ENCODE peak calls at places on chromosomes 12 and 14, in ten cellular contexts. C, L, P, U, S, A, J, W, D and X are unnamed samples.

GRCh38 chr12:51883998-51884675 is 3.8 kb upstream of the ANKRD33 start:
- DNase-seq in C (no peak), L (no peak), P (no peak), U (no peak), S (no peak), A (no peak), J (no peak), W (no peak), D (no peak), X (no peak)

GRCh38 chr14:71591929-71592328 is 340.3 kb upstream of the RGS6 start:
- DNase-seq in C (peak; percentile 69), L (no peak), P (no peak), U (no peak), S (peak; percentile 81), A (no peak), J (no peak), W (no peak), D (no peak), X (no peak)

GRCh38 chr12:74021937-74022336 is 515.7 kb upstream of the ATXN7L3B start:
- DNase-seq in C (peak; percentile 71), L (peak; percentile 20), P (no peak), U (no peak), S (peak; percentile 61), A (peak; percentile 13), J (peak; percentile 45), W (peak; percentile 36), D (peak; percentile 82), X (no peak)

GRCh38 chr12:20508362-20508761 is 140.0 kb downstream of the PDE3A start:
- DNase-seq in C (peak; percentile 78), L (no peak), P (no peak), U (no peak), S (no peak), A (no peak), J (no peak), W (no peak), D (no peak), X (no peak)

GRCh38 chr12:13194462-13195110 is 1.9 kb upstream of the EMP1 start:
- DNase-seq in C (no peak), L (no peak), P (peak; percentile 60), U (no peak), S (peak; percentile 47), A (no peak), J (peak; percentile 49), W (peak; percentile 52), D (no peak), X (no peak)

GRCh38 chr12:118520954-118521353 is 144.6 kb downstream of the SUDS3 start:
- DNase-seq in C (no peak), L (no peak), P (no peak), U (no peak), S (no peak), A (no peak), J (no peak), W (no peak), D (no peak), X (no peak)

GRCh38 chr14:72722201-72722785 is 171.6 kb downstream of the DPF3 start:
- DNase-seq in C (no peak), L (no peak), P (no peak), U (no peak), S (no peak), A (no peak), J (no peak), W (no peak), D (no peak), X (no peak)

GRCh38 chr12:106481246-106481645 is 101.6 kb upstream of the RFX4 start:
- DNase-seq in C (no peak), L (no peak), P (no peak), U (no peak), S (no peak), A (no peak), J (no peak), W (no peak), D (no peak), X (no peak)

GRCh38 chr14:101191882-101192660 is 288.5 kb upstream of the RTL1 start:
- DNase-seq in C (no peak), L (no peak), P (peak; percentile 24), U (no peak), S (no peak), A (no peak), J (no peak), W (no peak), D (no peak), X (peak; percentile 35)

GRCh38 chr12:65443038-65443437 is 164.6 kb downstream of the MSRB3 start:
- DNase-seq in C (peak; percentile 40), L (no peak), P (no peak), U (no peak), S (no peak), A (no peak), J (no peak), W (no peak), D (no peak), X (no peak)

GRCh38 chr14:69687963-69688649 is 76.7 kb downstream of the SUSD6 start:
- DNase-seq in C (no peak), L (no peak), P (no peak), U (no peak), S (no peak), A (no peak), J (no peak), W (peak; percentile 25), D (no peak), X (no peak)

GRCh38 chr12:115457798-115458197 is 773.8 kb upstream of the TBX3 start:
- DNase-seq in C (no peak), L (no peak), P (no peak), U (no peak), S (no peak), A (no peak), J (no peak), W (no peak), D (no peak), X (no peak)

GRCh38 chr12:115451785-115452736 is 768.1 kb upstream of the TBX3 start:
- DNase-seq in C (peak; percentile 67), L (peak; percentile 41), P (peak; percentile 64), U (no peak), S (no peak), A (peak; percentile 70), J (no peak), W (peak; percentile 88), D (no peak), X (no peak)

GRCh38 chr12:115452751-115453281 is 768.8 kb upstream of the TBX3 start:
- DNase-seq in C (no peak), L (no peak), P (no peak), U (no peak), S (no peak), A (no peak), J (no peak), W (peak; percentile 54), D (no peak), X (no peak)

GRCh38 chr12:115456946-115457689 is 773.1 kb upstream of the TBX3 start:
- DNase-seq in C (no peak), L (no peak), P (no peak), U (no peak), S (peak; percentile 12), A (no peak), J (no peak), W (no peak), D (no peak), X (no peak)

GRCh38 chr12:115455268-115455681 is 771.3 kb upstream of the TBX3 start:
- DNase-seq in C (no peak), L (no peak), P (peak; percentile 62), U (no peak), S (no peak), A (no peak), J (no peak), W (peak; percentile 78), D (no peak), X (no peak)
- H3K36me3 ChIP-seq in C (no peaks in the 10 kb centered on the region), L (no peaks in the 10 kb centered on the region), P (no peaks in the 10 kb centered on the region), U (no peaks in the 10 kb centered on the region), S (no peaks in the 10 kb centered on the region), A (no peaks in the 10 kb centered on the region), J (no peaks in the 10 kb centered on the region), W (no peaks in the 10 kb centered on the region), D (no peaks in the 10 kb centered on the region), X (no peaks in the 10 kb centered on the region)

GRCh38 chr12:121246893-121247557 is 37.1 kb downstream of the P2RX4 start:
- DNase-seq in C (no peak), L (no peak), P (no peak), U (no peak), S (no peak), A (no peak), J (no peak), W (no peak), D (peak; percentile 20), X (no peak)
- H3K36me3 ChIP-seq in C (peaks cover 79% of the 10 kb centered on the region), L (no peaks in the 10 kb centered on the region), P (peaks cover 74% of the 10 kb centered on the region), U (peaks cover 27% of the 10 kb centered on the region), S (peaks cover 25% of the 10 kb centered on the region), A (peaks cover 70% of the 10 kb centered on the region), J (no peaks in the 10 kb centered on the region), W (no peaks in the 10 kb centered on the region), D (peaks cover 98% of the 10 kb centered on the region), X (peaks cover 43% of the 10 kb centered on the region)

GRCh38 chr14:34906287-34906686 is 31.1 kb upstream of the BAZ1A start:
- DNase-seq in C (no peak), L (no peak), P (no peak), U (no peak), S (no peak), A (no peak), J (no peak), W (no peak), D (no peak), X (no peak)

GRCh38 chr14:34913619-34914018 is 38.5 kb upstream of the BAZ1A start:
- DNase-seq in C (no peak), L (no peak), P (no peak), U (no peak), S (no peak), A (no peak), J (no peak), W (no peak), D (no peak), X (no peak)

GRCh38 chr14:34912966-34913365 is 37.8 kb upstream of the BAZ1A start:
- DNase-seq in C (no peak), L (no peak), P (no peak), U (no peak), S (no peak), A (no peak), J (no peak), W (no peak), D (no peak), X (no peak)

GRCh38 chr14:34911209-34912150 is 36.3 kb upstream of the BAZ1A start:
- DNase-seq in C (peak; percentile 40), L (no peak), P (no peak), U (no peak), S (no peak), A (no peak), J (no peak), W (no peak), D (no peak), X (no peak)

DNA sequence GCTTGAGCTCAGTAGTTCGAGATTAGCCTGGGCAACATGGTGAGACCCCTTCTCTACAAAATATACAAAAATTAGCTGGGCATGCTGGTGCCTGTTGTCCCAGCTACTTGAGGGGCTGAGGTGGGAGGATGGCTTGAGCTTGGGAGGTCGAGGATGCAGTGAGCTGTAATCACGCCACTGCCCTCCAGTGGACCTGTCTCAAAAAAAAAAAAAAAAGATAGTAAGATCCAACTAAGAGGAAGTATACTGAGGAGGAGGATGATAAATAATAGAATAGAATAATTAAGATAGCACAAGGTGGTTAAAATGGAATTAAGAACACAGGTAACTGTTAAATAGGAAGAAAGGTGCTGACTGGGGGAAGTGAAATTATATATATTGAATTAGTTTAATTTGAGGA is 37.0 kb upstream of the BAZ1A start:
- DNase-seq in C (no peak), L (no peak), P (no peak), U (no peak), S (no peak), A (no peak), J (no peak), W (no peak), D (no peak), X (no peak)
- H3K36me3 ChIP-seq in C (no peaks in the 10 kb centered on the region), L (no peaks in the 10 kb centered on the region), P (no peaks in the 10 kb centered on the region), U (no peaks in the 10 kb centered on the region), S (no peaks in the 10 kb centered on the region), A (no peaks in the 10 kb centered on the region), J (no peaks in the 10 kb centered on the region), W (no peaks in the 10 kb centered on the region), D (no peaks in the 10 kb centered on the region), X (no peaks in the 10 kb centered on the region)

GRCh38 chr12:112191840-112192321 is 66.5 kb downstream of the TRAFD1 start:
- DNase-seq in C (no peak), L (no peak), P (no peak), U (no peak), S (peak; percentile 88), A (no peak), J (no peak), W (no peak), D (no peak), X (no peak)
- H3K36me3 ChIP-seq in C (peaks cover 47% of the 10 kb centered on the region), L (no peaks in the 10 kb centered on the region), P (peaks cover 83% of the 10 kb centered on the region), U (peaks cover 48% of the 10 kb centered on the region), S (peaks cover 11% of the 10 kb centered on the region), A (peaks cover 90% of the 10 kb centered on the region), J (no peaks in the 10 kb centered on the region), W (peaks cover 12% of the 10 kb centered on the region), D (peaks cover 86% of the 10 kb centered on the region), X (peaks cover 68% of the 10 kb centered on the region)